ENCODE peak calls at places on chromosomes 12 and 14, in four cellular contexts. J, X, K and O are unnamed samples.

GRCh38 chr12:89662623-89663022 is 46.0 kb downstream of the ATP2B1 start:
- DNase-seq in J (no peak), X (no peak), K (no peak), O (no peak)

GRCh38 chr12:122004633-122005071 is 17.0 kb upstream of the BCL7A start:
- DNase-seq in J (no peak), X (no peak), K (no peak), O (no peak)

GRCh38 chr14:63504628-63505027 is 38.5 kb downstream of the PPP2R5E start:
- DNase-seq in K (no peak), X (no peak), J (no peak), O (no peak)

GRCh38 chr14:54312166-54312801 is 84.5 kb upstream of the CDKN3 start:
- DNase-seq in K (no peak), X (peak; percentile 49), J (no peak), O (peak; percentile 95)

GRCh38 chr14:101120636-101121398 is 217.3 kb upstream of the RTL1 start:
- DNase-seq in J (peak; percentile 76), X (no peak), K (peak; percentile 90), O (no peak)

GRCh38 chr14:101604935-101605767 is 43.9 kb downstream of the DIO3 start:
- DNase-seq in K (no peak), J (no peak), X (no peak), O (peak; percentile 51)

GRCh38 chr12:58459191-58459590 is 461.1 kb downstream of the LRIG3 start:
- DNase-seq in K (no peak), X (no peak), J (no peak), O (no peak)

GRCh38 chr12:121114806-121115205 is 17.9 kb upstream of the P2RX7 start:
- DNase-seq in K (no peak), X (no peak), J (no peak), O (no peak)

GRCh38 chr12:121531356-121531750 is 49.5 kb downstream of the KDM2B start:
- DNase-seq in X (no peak), J (no peak), K (no peak), O (no peak)

GRCh38 chr12:78863482-78864427 is 819 bp upstream of the SYT1 start:
- DNase-seq in J (peak; percentile 73), K (peak; percentile 72), X (peak; percentile 33), O (peak; percentile 70)

GRCh38 chr14:55297611-55298323 is 26.5 kb downstream of the FBXO34 start:
- DNase-seq in K (no peak), X (no peak), J (no peak), O (no peak)

GRCh38 chr12:104320627-104321024 is 17.1 kb downstream of the EID3 start:
- DNase-seq in J (no peak), X (no peak), K (no peak), O (no peak)

GRCh38 chr14:52318057-52318456 is 3.9 kb downstream of the PTGER2 start:
- DNase-seq in X (no peak), K (no peak), J (no peak), O (no peak)

GRCh38 chr14:50082784-50083466 is 33.4 kb downstream of the VCPKMT start:
- DNase-seq in K (peak; percentile 91), X (no peak), J (peak; percentile 67), O (no peak)

GRCh38 chr12:124397807-124398577 is 103.1 kb downstream of the RFLNA start:
- DNase-seq in X (no peak), K (no peak), J (no peak), O (no peak)

GRCh38 chr12:96425973-96426372 is 25.7 kb upstream of the CDK17 start:
- DNase-seq in X (no peak), K (no peak), J (no peak), O (no peak)

GRCh38 chr12:93682846-93683261 is 5.7 kb downstream of the CRADD start:
- DNase-seq in K (no peak), J (no peak), X (no peak), O (no peak)

GRCh38 chr14:100717371-100717770 is 9.3 kb upstream of the DLK1 start:
- DNase-seq in K (no peak), J (no peak), X (no peak), O (no peak)

GRCh38 chr14:58899317-58899713 is 261.6 kb downstream of the DACT1 start:
- DNase-seq in J (no peak), K (no peak), X (no peak), O (no peak)

GRCh38 chr12:77339610-77340009 is 274.2 kb upstream of the E2F7 start:
- DNase-seq in X (no peak), J (no peak), K (no peak), O (no peak)

GRCh38 chr12:121114019-121114639 is 18.5 kb upstream of the P2RX7 start:
- DNase-seq in J (no peak), K (no peak), X (no peak), O (no peak)

GRCh38 chr14:90384543-90384911 is 12.3 kb upstream of the CALM1 start:
- DNase-seq in J (no peak), X (no peak), K (no peak), O (no peak)

GRCh38 chr12:108691154-108691994 is 39.9 kb downstream of the CORO1C start:
- DNase-seq in J (peak; percentile 88), K (peak; percentile 92), X (peak; percentile 89), O (peak; percentile 99)
- H3K4me1 ChIP-seq in J (peaks cover 69% of the 10 kb centered on the region), K (peaks cover 35% of the 10 kb centered on the region), X (peaks cover 12% of the 10 kb centered on the region), O (peaks cover 62% of the 10 kb centered on the region)

GRCh38 chr12:44869503-44869902 is 6.6 kb downstream of the NELL2 start:
- DNase-seq in X (no peak), J (no peak), K (no peak), O (no peak)

GRCh38 chr12:44859998-44860689 is 16.0 kb downstream of the NELL2 start:
- DNase-seq in J (no peak), X (no peak), K (no peak), O (no peak)

GRCh38 chr12:44858456-44858855 is 17.7 kb downstream of the NELL2 start:
- DNase-seq in J (no peak), K (no peak), X (no peak), O (no peak)

GRCh38 chr12:44863867-44864266 is 12.2 kb downstream of the NELL2 start:
- DNase-seq in J (no peak), K (no peak), X (no peak), O (no peak)
- H3K9me3 ChIP-seq in J (peaks cover 6% of the 10 kb centered on the region), K (peaks cover 38% of the 10 kb centered on the region), X (no peaks in the 10 kb centered on the region), O (no peaks in the 10 kb centered on the region)

DNA sequence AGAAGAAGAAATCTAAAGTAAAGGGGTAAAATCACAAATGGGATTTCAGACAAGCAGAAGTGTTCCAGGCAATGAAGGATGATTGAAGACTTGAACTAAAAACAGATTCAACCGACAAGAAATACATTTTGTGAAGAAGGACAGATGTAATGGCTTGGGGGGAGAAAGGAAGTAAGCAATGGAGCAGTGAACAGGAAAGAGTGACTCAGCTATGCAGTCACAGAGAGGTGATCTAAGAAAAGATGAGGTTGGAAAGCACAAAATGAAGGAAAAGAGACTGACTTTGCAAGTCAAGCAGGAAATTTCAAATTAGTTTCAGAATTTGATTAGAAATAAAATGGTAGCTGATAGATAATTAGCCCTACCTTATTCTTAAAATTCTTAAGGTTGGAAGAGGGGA is 66.5 kb downstream of the PUS7L start:
- DNase-seq in J (no peak), K (no peak), X (no peak), O (no peak)
- H3K4me1 ChIP-seq in J (no peaks in the 10 kb centered on the region), K (no peaks in the 10 kb centered on the region), X (no peaks in the 10 kb centered on the region), O (no peaks in the 10 kb centered on the region)

GRCh38 chr12:132886529-132887477 is 602 bp downstream of the CHFR start:
- DNase-seq in K (no peak), J (no peak), X (no peak), O (no peak)
- H3K9me3 ChIP-seq in K (peaks cover 7% of the 10 kb centered on the region), J (no peaks in the 10 kb centered on the region), X (peaks cover 16% of the 10 kb centered on the region), O (peaks cover 7% of the 10 kb centered on the region)

GRCh38 chr12:11754256-11754655 is 104.8 kb downstream of the ETV6 start:
- DNase-seq in K (no peak), J (no peak), X (no peak), O (no peak)
- H3K4me1 ChIP-seq in K (peaks cover 41% of the 10 kb centered on the region), J (peaks cover 22% of the 10 kb centered on the region), X (no peaks in the 10 kb centered on the region), O (no peaks in the 10 kb centered on the region)

GRCh38 chr12:15770581-15770980 is 18.6 kb downstream of the EPS8 start:
- DNase-seq in J (no peak), K (no peak), X (no peak), O (no peak)
- H3K9me3 ChIP-seq in J (no peaks in the 10 kb centered on the region), K (no peaks in the 10 kb centered on the region), X (no peaks in the 10 kb centered on the region), O (no peaks in the 10 kb centered on the region)

GRCh38 chr14:73428354-73428824 is 30.0 kb downstream of the NUMB start:
- DNase-seq in K (no peak), J (peak; percentile 57), X (no peak), O (no peak)

GRCh38 chr14:73424453-73424852 is 33.9 kb downstream of the NUMB start:
- DNase-seq in K (no peak), X (no peak), J (no peak), O (no peak)

GRCh38 chr14:73422515-73422914 is 35.8 kb downstream of the NUMB start:
- DNase-seq in X (no peak), J (no peak), K (no peak), O (no peak)

GRCh38 chr14:73427516-73428264 is 30.7 kb downstream of the NUMB start:
- DNase-seq in K (no peak), J (no peak), X (no peak), O (no peak)

GRCh38 chr14:73426877-73427276 is 31.5 kb downstream of the NUMB start:
- DNase-seq in J (peak; percentile 38), K (no peak), X (no peak), O (no peak)
- H3K4me1 ChIP-seq in J (peaks cover 26% of the 10 kb centered on the region), K (peaks cover 27% of the 10 kb centered on the region), X (no peaks in the 10 kb centered on the region), O (no peaks in the 10 kb centered on the region)

GRCh38 chr12:126268222-126268621 is 1203.0 kb downstream of the AACS start:
- DNase-seq in J (no peak), X (no peak), K (no peak), O (no peak)
- H3K9me3 ChIP-seq in J (no peaks in the 10 kb centered on the region), X (no peaks in the 10 kb centered on the region), K (peaks cover 10% of the 10 kb centered on the region), O (no peaks in the 10 kb centered on the region)